ENCODE peak calls at places on chromosomes 6 and 20, in six cellular contexts. J is A673, I is left ventricle myocardium inferior, R is stomach, M is cardiac muscle cell, S is adrenal gland. T is an unnamed sample. For H3K4me1, the result is how much of the 10 kb centered on the place peaks cover.

GRCh38 chr6:125310994-125311649 is 9.4 kb upstream of the HDDC2 start:
- DNase-seq in R (no peak), M (peak), I (no peak), S (no peak), J (peak), T (no peak)

GRCh38 chr20:37958856-37959255 is 55.9 kb downstream of the VSTM2L start:
- DNase-seq in M (no peak), R (no peak), J (no peak), I (no peak), S (no peak), T (no peak)

GRCh38 chr20:31819083-31819784 is at the start of gene MYLK2:
- DNase-seq in R (no peak), M (no peak), S (no peak), J (no peak), I (peak), T (no peak)

GRCh38 chr6:139037490-139037889 is 8.9 kb downstream of the ABRACL start:
- DNase-seq in S (no peak), R (no peak), I (no peak), M (no peak), J (no peak), T (no peak)

GRCh38 chr6:122715725-122716124 is 63.8 kb upstream of the FABP7 start:
- DNase-seq in I (no peak), R (no peak), J (no peak), S (no peak), M (no peak), T (no peak)

GRCh38 chr20:45947110-45947866 is 12.8 kb downstream of the PCIF1 start:
- DNase-seq in I (no peak), J (no peak), M (no peak), R (no peak), S (peak), T (no peak)

GRCh38 chr6:26576929-26577719 is 19.6 kb upstream of the ABT1 start:
- DNase-seq in R (no peak), S (no peak), I (peak), M (no peak), J (peak), T (no peak)

GRCh38 chr6:2596222-2596621 is 154.5 kb downstream of the MYLK4 start:
- DNase-seq in I (no peak), J (peak), S (no peak), R (no peak), M (peak), T (no peak)

GRCh38 chr6:12476484-12476883 is 186.3 kb downstream of the EDN1 start:
- DNase-seq in R (no peak), I (no peak), M (no peak), S (no peak), J (no peak), T (no peak)

GRCh38 chr6:100721256-100721655 is 159.9 kb downstream of the ASCC3 start:
- DNase-seq in R (no peak), J (no peak), M (no peak), I (no peak), S (no peak), T (no peak)

GRCh38 chr6:123418101-123418500 is 218.6 kb downstream of the TRDN start:
- DNase-seq in I (no peak), S (no peak), R (no peak), M (no peak), J (no peak), T (no peak)

GRCh38 chr20:10986586-10986985 is 312.8 kb upstream of the JAG1 start:
- DNase-seq in I (no peak), M (no peak), J (no peak), S (no peak), R (no peak), T (peak)

GRCh38 chr20:57795977-57796560 is 86.3 kb upstream of the PMEPA1 start:
- DNase-seq in S (no peak), R (no peak), M (no peak), J (no peak), I (no peak), T (no peak)

GRCh38 chr6:87333591-87334181 is 4.6 kb upstream of the GJB7 start:
- DNase-seq in I (no peak), S (no peak), J (peak), M (no peak), R (no peak), T (no peak)

GRCh38 chr20:35558981-35559693 is 17.3 kb downstream of the ERGIC3 start:
- DNase-seq in S (no peak), M (no peak), R (no peak), J (no peak), I (no peak), T (no peak)

GRCh38 chr20:61297981-61298380 is 45.9 kb downstream of the CDH4 start:
- DNase-seq in M (no peak), J (no peak), S (no peak), I (no peak), R (no peak), T (no peak)

GRCh38 chr6:131741688-131742393 is 31.0 kb upstream of the CTAGE9 start:
- DNase-seq in I (no peak), S (no peak), J (no peak), M (no peak), R (no peak), T (no peak)

GRCh38 chr20:5608104-5608447 is 142.1 kb upstream of the SHLD1 start:
- DNase-seq in I (no peak), J (no peak), S (no peak), R (no peak), M (no peak), T (peak)

GRCh38 chr20:54122189-54122588 is 51.6 kb downstream of the CYP24A1 start:
- DNase-seq in J (no peak), M (no peak), I (no peak), R (no peak), S (no peak), T (no peak)

GRCh38 chr6:1139155-1139890 is 172.6 kb upstream of the FOXQ1 start:
- DNase-seq in J (no peak), M (no peak), R (no peak), I (no peak), S (no peak), T (no peak)

GRCh38 chr6:70210462-70210861 is 92.4 kb downstream of the COL9A1 start:
- DNase-seq in R (no peak), I (no peak), S (no peak), M (peak), J (peak), T (no peak)

DNA sequence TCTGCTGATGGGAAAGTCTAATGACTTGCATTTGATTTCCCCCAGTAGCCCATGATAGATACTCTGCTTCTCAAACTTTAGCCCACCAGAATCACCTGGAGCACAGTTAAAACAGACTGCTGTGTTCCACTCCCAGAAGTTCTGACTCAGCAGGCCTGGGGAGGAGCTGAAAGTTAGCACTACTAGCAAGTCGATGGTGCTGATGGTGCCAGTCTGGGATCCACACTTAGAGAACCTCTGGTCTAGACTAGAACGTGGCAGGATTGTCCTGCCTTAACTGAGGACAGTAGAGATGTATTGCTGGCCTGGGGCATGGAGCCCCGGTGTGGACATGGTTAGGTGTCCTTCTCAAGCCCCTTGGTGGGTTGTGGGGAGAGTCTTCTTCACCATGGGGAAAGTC is 8.7 kb downstream of the TOX2 start:
- DNase-seq in J (no peak), R (no peak), M (no peak), S (no peak), I (no peak), T (no peak)
- H3K4me1 ChIP-seq in J (half or more), R (under half), M (under half), S (under half), I (under half), T (under half)

GRCh38 chr6:56041591-56041990 is 166.2 kb upstream of the BMP5 start:
- DNase-seq in M (no peak), I (no peak), J (no peak), R (no peak), S (no peak), T (no peak)
- H3K4me1 ChIP-seq in M (under half), I (under half), J (under half), R (under half), S (under half), T (under half)

DNA sequence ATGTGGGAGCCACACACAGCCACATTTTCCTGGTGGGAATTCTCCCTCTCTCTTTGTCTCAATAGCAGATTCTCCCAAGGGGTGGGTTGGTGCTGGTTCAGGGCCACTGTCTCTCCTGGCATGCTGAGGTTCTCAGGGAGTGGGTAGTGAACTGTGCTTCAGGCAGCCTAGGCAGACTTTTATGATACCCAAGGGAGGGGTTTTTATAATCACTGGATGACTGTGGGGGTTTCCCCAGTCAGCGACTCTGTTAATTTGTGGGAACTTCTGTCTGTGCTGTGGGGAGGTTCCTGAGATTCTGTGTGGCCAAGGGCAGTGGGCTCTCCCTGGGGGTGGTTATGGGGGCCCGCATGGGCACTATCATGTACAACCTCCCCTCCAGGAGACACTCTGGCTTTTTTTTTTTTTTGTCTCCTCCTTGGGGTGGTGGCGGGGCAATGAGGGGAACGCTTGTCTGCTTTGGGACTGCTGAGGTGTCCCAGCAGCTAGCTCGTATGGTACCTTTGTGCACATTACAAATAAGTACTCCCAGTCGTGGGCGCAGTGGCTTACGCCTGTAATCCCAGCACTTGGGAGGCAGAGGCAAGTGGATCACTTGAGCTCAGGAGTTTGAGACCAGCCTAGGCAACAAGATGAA is 10.0 kb downstream of the PTK7 start:
- DNase-seq in I (no peak), J (peak), M (no peak), R (no peak), S (no peak), T (no peak)
- H3K4me1 ChIP-seq in I (under half), J (under half), M (under half), R (under half), S (under half), T (under half)

GRCh38 chr6:30781697-30782424 is 37.5 kb upstream of the IER3 start:
- DNase-seq in M (peak), R (peak), I (peak), J (peak), S (peak), T (peak)
- H3K4me1 ChIP-seq in M (under half), R (half or more), I (half or more), J (under half), S (half or more), T (under half)

DNA sequence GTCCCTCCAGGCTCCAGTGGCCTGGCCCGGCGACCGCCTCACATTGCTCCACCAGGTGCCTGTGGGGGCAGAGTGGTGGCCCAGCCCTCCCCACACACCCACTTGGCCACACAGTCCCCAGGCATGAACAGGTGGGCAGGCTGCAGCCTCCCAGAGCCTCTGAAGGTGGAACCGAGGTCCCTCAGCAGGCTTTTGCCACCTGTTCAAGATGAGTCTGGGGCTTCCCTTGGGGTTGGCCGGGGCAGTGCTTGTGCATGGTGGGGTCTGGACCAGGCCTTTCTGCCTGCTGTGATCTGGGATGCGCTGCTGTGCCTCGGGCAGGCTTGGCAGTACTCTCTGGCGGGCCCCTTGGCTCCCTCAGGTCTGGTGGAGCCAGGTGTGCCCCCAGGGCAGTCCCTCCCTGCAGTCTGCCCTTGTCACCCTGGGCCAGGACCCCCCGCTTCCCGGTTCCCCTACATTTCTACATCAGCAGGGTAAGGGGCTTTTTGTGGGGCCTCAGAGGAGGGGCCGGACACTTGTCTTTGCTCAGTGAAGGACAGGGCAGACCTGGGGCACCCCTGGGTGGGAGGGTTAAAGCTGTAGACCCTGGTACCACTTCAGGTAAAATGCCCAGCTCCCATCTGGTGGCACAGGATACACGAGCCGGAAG is 2.7 kb upstream of the COL9A3 start:
- DNase-seq in I (no peak), R (no peak), M (no peak), J (no peak), S (no peak), T (no peak)
- H3K4me1 ChIP-seq in I (under half), R (under half), M (under half), J (under half), S (under half), T (under half)

GRCh38 chr20:47350691-47351545 is 5.6 kb downstream of the ZMYND8 start:
- DNase-seq in R (no peak), S (no peak), J (no peak), I (no peak), M (no peak), T (no peak)

GRCh38 chr20:47350181-47350550 is 6.3 kb downstream of the ZMYND8 start:
- DNase-seq in M (no peak), S (no peak), J (no peak), I (no peak), R (no peak), T (no peak)

GRCh38 chr20:47347661-47348462 is 8.6 kb downstream of the ZMYND8 start:
- DNase-seq in J (no peak), R (no peak), I (no peak), S (no peak), M (no peak), T (no peak)

GRCh38 chr20:47348539-47349142 is 7.9 kb downstream of the ZMYND8 start:
- DNase-seq in S (no peak), J (no peak), M (no peak), I (no peak), R (no peak), T (no peak)

DNA sequence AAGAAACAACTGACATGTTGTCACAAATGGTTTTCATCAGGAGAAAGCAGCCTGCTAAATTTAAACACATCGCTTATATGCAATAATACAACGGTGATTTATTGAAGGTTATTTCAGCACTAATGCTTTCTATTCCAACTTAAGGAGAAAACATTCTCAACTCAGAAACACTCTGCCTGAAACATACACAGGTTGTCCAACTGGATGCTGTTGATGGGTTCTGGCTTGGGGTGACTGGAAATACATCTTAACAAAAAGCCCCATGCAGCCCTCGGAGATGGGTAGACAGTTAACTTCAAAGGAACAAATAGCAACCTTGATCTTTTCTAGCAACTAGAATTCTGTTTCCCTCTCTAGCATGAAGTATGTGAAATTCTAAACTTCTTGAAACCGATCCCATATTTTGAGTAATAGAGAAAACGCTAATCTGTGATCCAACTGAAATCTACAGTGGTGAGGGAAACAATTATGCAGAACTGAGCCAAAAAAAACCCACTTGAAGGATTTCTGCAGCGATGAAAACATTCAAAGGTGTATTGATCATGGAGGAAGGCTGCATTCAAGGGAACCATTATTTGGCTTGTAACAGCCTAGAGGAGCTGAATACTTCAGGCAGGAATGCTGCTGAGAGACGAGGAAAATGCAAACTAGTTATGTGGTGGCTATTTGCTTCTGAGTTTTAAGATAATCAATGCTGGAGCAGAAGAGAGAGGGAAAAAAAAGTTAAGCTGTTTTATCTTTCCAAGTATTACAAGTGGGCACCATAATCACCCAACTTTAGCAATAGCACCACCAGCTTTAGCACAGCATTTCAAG is 6.9 kb downstream of the ZMYND8 start:
- DNase-seq in M (no peak), S (no peak), J (no peak), R (no peak), I (no peak), T (no peak)
- H3K4me1 ChIP-seq in M (half or more), S (half or more), J (half or more), R (half or more), I (half or more), T (half or more)

GRCh38 chr6:63440057-63440456 is 120.3 kb upstream of the LGSN start:
- DNase-seq in J (no peak), M (no peak), R (peak), I (no peak), S (no peak), T (no peak)

GRCh38 chr6:63441266-63441956 is 121.6 kb upstream of the LGSN start:
- DNase-seq in J (no peak), S (no peak), M (peak), I (no peak), R (no peak), T (no peak)

GRCh38 chr6:63437058-63437457 is 117.3 kb upstream of the LGSN start:
- DNase-seq in I (no peak), R (no peak), S (no peak), J (no peak), M (no peak), T (no peak)

GRCh38 chr6:63442870-63443269 is 123.1 kb upstream of the LGSN start:
- DNase-seq in M (no peak), S (no peak), J (no peak), R (no peak), I (no peak), T (no peak)

GRCh38 chr6:63440594-63440993 is 120.8 kb upstream of the LGSN start:
- DNase-seq in R (no peak), I (no peak), S (no peak), M (no peak), J (no peak), T (no peak)
- H3K4me1 ChIP-seq in R (under half), I (under half), S (under half), M (under half), J (under half), T (under half)

GRCh38 chr6:129748901-129749748 is 39.1 kb upstream of the ARHGAP18 start:
- DNase-seq in I (no peak), J (peak), R (no peak), M (no peak), S (no peak), T (no peak)

GRCh38 chr6:129748212-129748900 is 38.4 kb upstream of the ARHGAP18 start:
- DNase-seq in I (no peak), R (peak), S (peak), J (peak), M (no peak), T (no peak)

GRCh38 chr6:129749749-129750120 is 39.8 kb upstream of the ARHGAP18 start:
- DNase-seq in M (no peak), R (no peak), S (no peak), I (no peak), J (peak), T (no peak)

GRCh38 chr6:129750390-129750789 is 40.4 kb upstream of the ARHGAP18 start:
- DNase-seq in J (peak), I (no peak), R (no peak), S (no peak), M (no peak), T (no peak)

DNA sequence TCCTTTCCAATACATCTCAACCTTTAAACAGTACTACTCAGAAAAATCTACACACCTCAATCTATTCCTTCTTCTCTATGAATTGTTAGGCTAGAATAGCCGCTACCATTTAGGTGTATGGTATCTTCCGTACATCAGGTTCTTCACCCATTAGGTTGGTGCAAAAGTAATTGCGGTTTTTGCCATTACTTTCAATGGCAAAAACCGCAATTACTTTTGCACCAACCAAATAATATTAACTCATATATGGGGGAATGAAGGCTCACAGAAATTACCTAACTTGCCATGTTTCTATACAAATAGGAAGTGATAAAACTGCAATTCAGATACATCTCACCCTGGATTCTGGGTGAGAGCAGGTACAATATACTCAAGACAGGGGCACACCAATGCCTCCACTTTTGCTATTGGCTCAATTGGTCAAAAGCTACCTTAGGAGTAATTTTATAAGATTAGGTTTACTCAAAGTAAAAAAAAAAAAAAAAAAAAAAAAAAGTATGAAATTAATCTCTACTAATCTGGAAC is 37.7 kb upstream of the ARHGAP18 start:
- DNase-seq in M (no peak), S (no peak), I (no peak), J (no peak), R (no peak), T (no peak)
- H3K4me1 ChIP-seq in M (under half), S (under half), I (under half), J (half or more), R (under half), T (under half)

GRCh38 chr6:35500782-35501181 is 3.9 kb upstream of the TEAD3 start:
- DNase-seq in R (no peak), S (no peak), J (no peak), I (no peak), M (no peak), T (no peak)

GRCh38 chr6:35499372-35499771 is 2.5 kb upstream of the TEAD3 start:
- DNase-seq in S (no peak), R (no peak), M (no peak), J (no peak), I (no peak), T (no peak)

GRCh38 chr6:35498407-35499045 is 1.6 kb upstream of the TEAD3 start:
- DNase-seq in S (no peak), J (no peak), I (no peak), M (no peak), R (no peak), T (no peak)

GRCh38 chr6:35503534-35503933 is 6.7 kb upstream of the TEAD3 start:
- DNase-seq in R (no peak), M (no peak), J (no peak), S (no peak), I (no peak), T (no peak)

GRCh38 chr6:35501784-35502183 is 4.9 kb upstream of the TEAD3 start:
- DNase-seq in R (no peak), M (no peak), J (no peak), S (no peak), I (no peak), T (no peak)
- H3K4me1 ChIP-seq in R (under half), M (under half), J (under half), S (under half), I (under half), T (under half)

T was measured in esophagus muscularis mucosa.